ENCODE peak calls at places on chromosomes 16 and 17, in five cellular contexts. M, P, X, F and W are unnamed samples.
A peak's percentile ranks its signal among the peaks of the same experiment; 100 is the strongest.

GRCh38 chr17:12851901-12852435 is 62.7 kb downstream of the ARHGAP44 start:
- DNase-seq in M (no peak), P (no peak), X (no peak), F (no peak), W (no peak)

GRCh38 chr17:19897901-19898300 is 30.2 kb upstream of the ULK2 start:
- DNase-seq in M (no peak), P (no peak), X (no peak), F (no peak), W (no peak)

GRCh38 chr17:69448431-69449102 is 34.1 kb downstream of the MAP2K6 start:
- DNase-seq in P (no peak), X (no peak), M (no peak), F (peak; percentile 40), W (no peak)

GRCh38 chr17:64115043-64115698 is 14.8 kb downstream of the ERN1 start:
- DNase-seq in M (no peak), F (no peak), P (no peak), X (no peak), W (no peak)

GRCh38 chr16:76729525-76729924 is 452.3 kb downstream of the CNTNAP4 start:
- DNase-seq in F (no peak), P (no peak), X (no peak), M (no peak), W (peak; percentile 27)

GRCh38 chr17:43431741-43432523 is 33.1 kb downstream of the ARL4D start:
- DNase-seq in F (no peak), P (no peak), M (no peak), X (no peak), W (no peak)

GRCh38 chr17:7403043-7403901 is 625 bp downstream of the TMEM256 start:
- DNase-seq in M (no peak), X (peak; percentile 55), P (no peak), F (peak; percentile 86), W (peak; percentile 61)

GRCh38 chr17:39701784-39702422 is 2.0 kb downstream of the ERBB2 start:
- DNase-seq in M (no peak), P (no peak), F (no peak), X (no peak), W (no peak)

GRCh38 chr17:78665952-78666920 is 89.0 kb upstream of the DNAH17 start:
- DNase-seq in F (no peak), P (no peak), X (peak; percentile 80), M (no peak), W (no peak)

GRCh38 chr16:11587643-11588247 is 1.0 kb upstream of the LITAF start:
- DNase-seq in F (peak; percentile 84), X (no peak), P (no peak), M (no peak), W (peak; percentile 71)

GRCh38 chr16:7137560-7138330 is 194.9 kb upstream of the RBFOX1 start:
- DNase-seq in M (no peak), X (no peak), F (no peak), P (no peak), W (no peak)

GRCh38 chr16:74951206-74951605 is 33.7 kb downstream of the WDR59 start:
- DNase-seq in F (no peak), M (no peak), P (no peak), X (no peak), W (no peak)

GRCh38 chr17:46841561-46842379 is 9.6 kb upstream of the WNT9B start:
- DNase-seq in P (no peak), F (peak; percentile 96), X (peak; percentile 37), M (peak; percentile 22), W (peak; percentile 41)

GRCh38 chr16:11094075-11094593 is 149.8 kb downstream of the CLEC16A start:
- DNase-seq in F (no peak), M (no peak), P (no peak), X (peak; percentile 88), W (no peak)

GRCh38 chr17:38751803-38752118 is 780 bp upstream of the PSMB3 start:
- DNase-seq in F (peak; percentile 73), P (peak; percentile 91), M (peak; percentile 93), X (peak; percentile 88), W (peak; percentile 79)

GRCh38 chr17:979539-980405 is at the start of gene NXN:
- DNase-seq in X (peak; percentile 86), F (peak; percentile 99), P (peak; percentile 91), M (peak; percentile 97), W (peak; percentile 79)

GRCh38 chr16:68644715-68645493 is at the start of gene CDH3:
- DNase-seq in M (no peak), P (no peak), F (peak; percentile 64), X (peak; percentile 35), W (no peak)

GRCh38 chr17:4497101-4497824 is 1.4 kb upstream of the SPNS2 start:
- DNase-seq in M (no peak), P (no peak), F (no peak), X (no peak), W (no peak)

GRCh38 chr17:9499041-9499440 is 76.6 kb downstream of the STX8 start:
- DNase-seq in P (no peak), X (no peak), F (no peak), M (no peak), W (no peak)

GRCh38 chr17:29592850-29593545 is at the start of gene ANKRD13B:
- DNase-seq in P (no peak), F (peak; percentile 83), M (no peak), X (peak; percentile 72), W (peak; percentile 56)

GRCh38 chr17:19331134-19331533 is 31.4 kb downstream of the B9D1 start:
- DNase-seq in P (no peak), M (no peak), F (no peak), X (no peak), W (no peak)

GRCh38 chr17:82200743-82201497 is 11.7 kb downstream of the CCDC57 start:
- DNase-seq in X (peak; percentile 92), M (no peak), P (peak; percentile 22), F (peak; percentile 25), W (no peak)

GRCh38 chr17:38751144-38751802 is 1.3 kb upstream of the PSMB3 start:
- DNase-seq in F (peak; percentile 39), M (no peak), P (no peak), X (no peak), W (no peak)

GRCh38 chr17:77948690-77949114 is 9.8 kb upstream of the TNRC6C start:
- DNase-seq in X (no peak), M (no peak), P (no peak), F (peak; percentile 69), W (peak; percentile 54)

GRCh38 chr17:79036609-79037008 is 12.6 kb downstream of the C1QTNF1 start:
- DNase-seq in P (no peak), F (no peak), X (no peak), M (no peak), W (no peak)

GRCh38 chr17:18250259-18250658 is 8.3 kb downstream of the FLII start:
- DNase-seq in P (no peak), X (no peak), M (no peak), F (no peak), W (no peak)

GRCh38 chr17:72376486-72377345 is 255.9 kb downstream of the SOX9 start:
- DNase-seq in X (no peak), F (peak; percentile 86), M (no peak), P (no peak), W (peak; percentile 68)

GRCh38 chr16:89732142-89732917 is 11.0 kb downstream of the ZNF276 start:
- DNase-seq in F (no peak), X (no peak), P (no peak), M (no peak), W (no peak)

GRCh38 chr16:85870159-85870558 is 28.8 kb upstream of the IRF8 start:
- DNase-seq in X (no peak), F (no peak), M (no peak), P (no peak), W (no peak)

GRCh38 chr16:66502020-66502913 is 47.7 kb downstream of the TK2 start:
- DNase-seq in F (no peak), M (no peak), X (no peak), P (no peak), W (no peak)

GRCh38 chr17:14038206-14038605 is 31.1 kb upstream of the COX10 start:
- DNase-seq in P (no peak), X (no peak), M (no peak), F (no peak), W (no peak)

GRCh38 chr16:535446-536405 is 8.2 kb downstream of the CAPN15 start:
- DNase-seq in M (no peak), X (peak; percentile 27), F (no peak), P (no peak), W (no peak)

GRCh38 chr17:8586766-8587165 is 43.8 kb downstream of the MYH10 start:
- DNase-seq in X (no peak), F (no peak), M (no peak), P (no peak), W (no peak)

GRCh38 chr16:79001156-79001997 is 599.2 kb downstream of the MAF start:
- DNase-seq in X (no peak), M (no peak), P (no peak), F (no peak), W (no peak)

GRCh38 chr17:45091778-45092425 is 30.8 kb downstream of the NMT1 start:
- DNase-seq in F (no peak), M (no peak), P (no peak), X (no peak), W (no peak)

GRCh38 chr17:3685174-3685812 is 10.7 kb downstream of the P2RX5 start:
- DNase-seq in P (no peak), X (no peak), M (no peak), F (no peak), W (no peak)

GRCh38 chr17:69954241-69954933 is 120.6 kb upstream of the KCNJ16 start:
- DNase-seq in M (no peak), X (no peak), P (no peak), F (no peak), W (no peak)

GRCh38 chr16:89179656-89180315 is 8.2 kb downstream of the CDH15 start:
- DNase-seq in X (no peak), P (no peak), M (no peak), F (no peak), W (no peak)